ENCODE peak calls at places on chromosome 15, in four cellular contexts. One of them, this sample, is unnamed.

GRCh38 chr15:35545825-35546580 is at the start of gene DPH6:
- DNase-seq in H1: peak; percentile 88
- DNase-seq in SK-N-SH: peak; percentile 89
- DNase-seq in A549: peak; percentile 82
- DNase-seq in this sample: peak; percentile 90

GRCh38 chr15:40251455-40252140 is 12.7 kb downstream of the PAK6 start:
- DNase-seq in A549: no peak
- DNase-seq in SK-N-SH: no peak
- DNase-seq in H1: no peak
- DNase-seq in this sample: no peak

GRCh38 chr15:76366714-76367113 is 30.1 kb downstream of the ISL2 start:
- DNase-seq in H1: no peak
- DNase-seq in SK-N-SH: no peak
- DNase-seq in A549: no peak
- DNase-seq in this sample: no peak

GRCh38 chr15:95557226-95558046 is 773.1 kb upstream of the NR2F2 start:
- DNase-seq in A549: peak; percentile 88
- DNase-seq in SK-N-SH: no peak
- DNase-seq in H1: no peak
- DNase-seq in this sample: no peak

GRCh38 chr15:40010681-40011080 is 28.3 kb downstream of the SRP14 start:
- DNase-seq in H1: no peak
- DNase-seq in A549: no peak
- DNase-seq in SK-N-SH: peak; percentile 37
- DNase-seq in this sample: no peak

GRCh38 chr15:40443846-40444245 is 3.1 kb downstream of the BAHD1 start:
- DNase-seq in SK-N-SH: no peak
- DNase-seq in H1: no peak
- DNase-seq in A549: no peak
- DNase-seq in this sample: no peak

GRCh38 chr15:60932051-60932915 is 296.8 kb downstream of the RORA start:
- DNase-seq in SK-N-SH: no peak
- DNase-seq in H1: no peak
- DNase-seq in A549: peak; percentile 58
- DNase-seq in this sample: no peak

GRCh38 chr15:60118146-60118545 is 114.0 kb downstream of the FOXB1 start:
- DNase-seq in H1: no peak
- DNase-seq in A549: no peak
- DNase-seq in SK-N-SH: no peak
- DNase-seq in this sample: no peak

GRCh38 chr15:91941871-91942270 is 88.4 kb downstream of the SLCO3A1 start:
- DNase-seq in A549: no peak
- DNase-seq in H1: no peak
- DNase-seq in SK-N-SH: no peak
- DNase-seq in this sample: no peak

GRCh38 chr15:91945385-91945784 is 91.9 kb downstream of the SLCO3A1 start:
- DNase-seq in SK-N-SH: no peak
- DNase-seq in A549: no peak
- DNase-seq in H1: no peak
- DNase-seq in this sample: no peak

GRCh38 chr15:91944334-91944733 is 90.8 kb downstream of the SLCO3A1 start:
- DNase-seq in A549: no peak
- DNase-seq in H1: no peak
- DNase-seq in SK-N-SH: no peak
- DNase-seq in this sample: no peak

GRCh38 chr15:91940466-91941381 is 87.2 kb downstream of the SLCO3A1 start:
- DNase-seq in A549: no peak
- DNase-seq in SK-N-SH: peak; percentile 45
- DNase-seq in H1: no peak
- DNase-seq in this sample: no peak

GRCh38 chr15:91942676-91943417 is 89.3 kb downstream of the SLCO3A1 start:
- DNase-seq in H1: no peak
- DNase-seq in SK-N-SH: no peak
- DNase-seq in A549: peak; percentile 84
- DNase-seq in this sample: peak; percentile 75
- TF ChIP-seq EP300 in H1: no peak
- TF ChIP-seq EP300 in SK-N-SH: no peak
- TF ChIP-seq EP300 in A549: no peak
- TF ChIP-seq EP300 in this sample: no peak

DNA sequence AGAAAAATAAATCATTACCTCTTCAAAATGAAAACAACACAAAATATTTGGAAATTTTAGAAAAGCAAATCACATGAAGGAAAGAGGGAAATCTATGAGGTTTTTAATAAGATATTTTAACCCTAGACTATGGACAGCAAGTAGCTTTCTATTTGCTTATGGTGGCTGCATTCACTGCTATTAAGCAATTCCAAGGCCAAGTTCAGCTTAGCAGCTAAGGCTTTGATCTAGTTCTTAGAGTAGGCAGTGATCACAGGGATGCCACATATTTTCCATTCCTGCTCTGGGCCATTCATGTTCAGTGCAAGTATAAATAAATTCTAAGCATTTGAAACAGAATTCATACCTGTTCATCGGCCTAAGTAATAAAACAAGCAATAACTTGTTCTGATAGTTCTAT is 235.3 kb downstream of the CDIN1 start:
- DNase-seq in A549: peak; percentile 26
- DNase-seq in SK-N-SH: no peak
- DNase-seq in H1: no peak
- DNase-seq in this sample: no peak
- TF ChIP-seq EP300 in A549: no peak
- TF ChIP-seq EP300 in SK-N-SH: no peak
- TF ChIP-seq EP300 in H1: no peak
- TF ChIP-seq EP300 in this sample: no peak

GRCh38 chr15:92636950-92637481 is 18.6 kb downstream of the FAM174B start:
- DNase-seq in H1: peak; percentile 79
- DNase-seq in A549: no peak
- DNase-seq in SK-N-SH: peak; percentile 57
- DNase-seq in this sample: no peak
- TF ChIP-seq EP300 in H1: no peak
- TF ChIP-seq EP300 in A549: no peak
- TF ChIP-seq EP300 in SK-N-SH: no peak
- TF ChIP-seq EP300 in this sample: no peak

GRCh38 chr15:74460298-74460697 is 662 bp downstream of the UBL7 start:
- DNase-seq in SK-N-SH: peak; percentile 33
- DNase-seq in H1: no peak
- DNase-seq in A549: no peak
- DNase-seq in this sample: no peak

GRCh38 chr15:74463634-74464033 is 2.7 kb upstream of the UBL7 start:
- DNase-seq in A549: no peak
- DNase-seq in SK-N-SH: no peak
- DNase-seq in H1: no peak
- DNase-seq in this sample: no peak

GRCh38 chr15:74458473-74458872 is 2.5 kb downstream of the UBL7 start:
- DNase-seq in H1: no peak
- DNase-seq in SK-N-SH: no peak
- DNase-seq in A549: no peak
- DNase-seq in this sample: no peak

GRCh38 chr15:74461847-74462511 is 1.0 kb upstream of the UBL7 start:
- DNase-seq in SK-N-SH: no peak
- DNase-seq in A549: no peak
- DNase-seq in H1: no peak
- DNase-seq in this sample: no peak

GRCh38 chr15:74460903-74461846 is at the start of gene UBL7:
- DNase-seq in SK-N-SH: peak; percentile 94
- DNase-seq in H1: peak; percentile 98
- DNase-seq in A549: peak; percentile 93
- DNase-seq in this sample: peak; percentile 96
- TF ChIP-seq EP300 in SK-N-SH: peak; percentile 34
- TF ChIP-seq EP300 in H1: no peak
- TF ChIP-seq EP300 in A549: no peak
- TF ChIP-seq EP300 in this sample: no peak

DNA sequence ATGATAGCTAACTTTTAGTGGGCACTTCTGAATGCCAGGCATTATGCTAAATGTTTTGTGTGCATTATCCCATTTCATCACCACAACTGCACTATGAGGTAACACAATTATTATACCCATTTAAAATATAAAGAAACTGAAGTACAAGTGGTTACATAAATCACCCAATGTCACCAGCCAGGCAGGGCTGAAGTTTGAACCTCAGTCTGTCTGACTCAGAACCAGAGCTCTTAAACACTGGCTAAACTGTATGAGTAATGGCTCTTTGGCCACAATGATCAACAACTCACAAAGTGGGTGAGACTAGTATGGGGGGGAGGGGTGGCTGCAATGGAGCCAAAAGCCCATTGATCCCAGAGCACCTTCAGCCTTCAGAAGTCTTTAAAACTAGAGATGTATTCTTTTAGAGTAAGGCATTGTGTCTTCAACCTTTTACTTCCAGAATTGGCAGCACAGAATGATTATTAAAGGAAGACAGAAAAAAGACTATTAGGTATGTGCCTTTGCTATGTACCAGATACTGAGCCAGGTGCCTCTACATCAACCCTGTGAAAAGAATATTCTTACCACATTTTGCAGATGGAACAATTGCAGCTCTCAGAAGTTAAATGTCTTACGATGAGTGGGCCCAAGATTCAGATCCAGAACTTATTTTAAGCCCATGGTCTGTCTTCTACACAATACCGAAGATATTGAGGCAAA is 166.9 kb downstream of the UACA start:
- DNase-seq in A549: peak; percentile 82
- DNase-seq in SK-N-SH: no peak
- DNase-seq in H1: no peak
- DNase-seq in this sample: no peak
- TF ChIP-seq EP300 in A549: no peak
- TF ChIP-seq EP300 in SK-N-SH: peak; percentile 64
- TF ChIP-seq EP300 in H1: no peak
- TF ChIP-seq EP300 in this sample: no peak

DNA sequence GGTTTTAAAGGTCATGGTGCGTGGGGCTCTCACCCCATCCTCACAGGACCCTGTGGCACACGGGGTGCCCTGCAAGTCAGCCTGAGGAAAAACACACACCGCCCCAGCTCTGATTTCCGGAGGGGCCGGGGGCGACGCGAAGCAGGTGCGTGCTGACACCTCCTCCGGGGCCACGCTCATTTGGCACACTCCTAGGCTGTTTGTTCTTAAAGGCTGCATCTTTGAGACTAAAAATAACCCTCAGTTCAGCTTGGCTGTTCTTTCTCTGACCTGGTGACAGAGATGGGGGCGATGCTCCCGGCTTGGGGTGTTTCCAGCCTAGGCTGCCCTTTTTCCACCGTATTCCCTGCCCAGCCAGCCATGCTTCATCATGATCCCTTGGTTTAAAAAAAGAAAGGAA is 141.5 kb upstream of the TPM1 start:
- DNase-seq in A549: no peak
- DNase-seq in H1: no peak
- DNase-seq in SK-N-SH: no peak
- DNase-seq in this sample: no peak
- TF ChIP-seq EP300 in A549: no peak
- TF ChIP-seq EP300 in H1: no peak
- TF ChIP-seq EP300 in SK-N-SH: no peak
- TF ChIP-seq EP300 in this sample: no peak

DNA sequence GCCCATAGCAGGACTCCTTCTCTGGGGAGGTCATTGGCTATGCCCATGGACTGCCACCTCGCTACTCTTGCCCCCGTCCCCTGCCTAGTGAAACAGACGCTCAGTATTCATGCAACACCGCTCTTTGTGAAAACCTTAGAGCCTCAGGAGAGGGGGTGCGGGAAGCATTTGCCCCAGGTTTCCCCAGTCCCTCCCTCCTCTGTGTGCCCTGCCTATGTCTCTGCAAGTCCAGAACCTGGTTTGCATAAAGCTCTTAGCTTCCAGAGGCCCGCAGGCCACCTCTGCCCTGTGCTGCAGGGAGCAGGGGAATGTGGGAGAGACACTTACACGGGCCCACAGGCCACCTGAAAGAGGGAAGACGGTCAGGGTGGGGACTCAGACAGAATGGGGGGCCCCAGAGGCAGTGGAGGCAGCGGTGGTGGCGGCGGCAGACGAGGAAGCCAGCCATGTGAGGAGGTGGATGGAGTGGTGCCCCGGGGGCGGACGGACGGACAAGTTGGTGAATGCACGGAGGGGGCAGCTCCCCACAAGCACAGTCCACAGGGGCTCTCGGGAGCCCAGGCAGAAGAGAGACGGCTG is 33.8 kb upstream of the CTSH start:
- DNase-seq in H1: no peak
- DNase-seq in A549: no peak
- DNase-seq in SK-N-SH: no peak
- DNase-seq in this sample: no peak
- TF ChIP-seq EP300 in H1: no peak
- TF ChIP-seq EP300 in A549: no peak
- TF ChIP-seq EP300 in SK-N-SH: no peak
- TF ChIP-seq EP300 in this sample: no peak